ENCODE peak calls at places on chromosome 19, in five cellular contexts. One of them, this sample, is unnamed. For H3K36me3, the result is how much of the 10 kb centered on the place peaks cover.

GRCh38 chr19:48308695-48309586 is 16.4 kb upstream of the EMP3 start:
- DNase-seq in CD8-positive, alpha-beta memory T cell: no peak
- DNase-seq in heart left ventricle: no peak
- DNase-seq in psoas muscle: no peak
- DNase-seq in neuronal stem cell: no peak
- DNase-seq in this sample: no peak

GRCh38 chr19:29833614-29834261 is 21.9 kb downstream of the CCNE1 start:
- DNase-seq in CD8-positive, alpha-beta memory T cell: no peak
- DNase-seq in heart left ventricle: no peak
- DNase-seq in psoas muscle: peak
- DNase-seq in neuronal stem cell: no peak
- DNase-seq in this sample: no peak

GRCh38 chr19:708154-709141 is at the start of gene PALM:
- DNase-seq in CD8-positive, alpha-beta memory T cell: no peak
- DNase-seq in heart left ventricle: no peak
- DNase-seq in psoas muscle: no peak
- DNase-seq in neuronal stem cell: peak
- DNase-seq in this sample: no peak

GRCh38 chr19:2997720-2998119 is 20.4 kb downstream of the TLE6 start:
- DNase-seq in CD8-positive, alpha-beta memory T cell: no peak
- DNase-seq in heart left ventricle: no peak
- DNase-seq in psoas muscle: no peak
- DNase-seq in neuronal stem cell: no peak
- DNase-seq in this sample: no peak

GRCh38 chr19:23790641-23791488 is 32.2 kb upstream of the ZNF681 start:
- DNase-seq in CD8-positive, alpha-beta memory T cell: no peak
- DNase-seq in heart left ventricle: no peak
- DNase-seq in psoas muscle: no peak
- DNase-seq in neuronal stem cell: no peak
- DNase-seq in this sample: no peak

GRCh38 chr19:40791349-40791748 is 7.6 kb upstream of the EGLN2 start:
- DNase-seq in CD8-positive, alpha-beta memory T cell: no peak
- DNase-seq in heart left ventricle: no peak
- DNase-seq in psoas muscle: no peak
- DNase-seq in neuronal stem cell: no peak
- DNase-seq in this sample: no peak

GRCh38 chr19:31110331-31110730 is 238.9 kb downstream of the TSHZ3 start:
- DNase-seq in CD8-positive, alpha-beta memory T cell: no peak
- DNase-seq in heart left ventricle: no peak
- DNase-seq in psoas muscle: no peak
- DNase-seq in neuronal stem cell: no peak
- DNase-seq in this sample: peak

GRCh38 chr19:14871619-14872230 is 14.2 kb downstream of the OR7A17 start:
- DNase-seq in CD8-positive, alpha-beta memory T cell: no peak
- DNase-seq in heart left ventricle: no peak
- DNase-seq in psoas muscle: no peak
- DNase-seq in neuronal stem cell: no peak
- DNase-seq in this sample: no peak

GRCh38 chr19:8575467-8575997 is 1.7 kb downstream of the MYO1F start:
- DNase-seq in CD8-positive, alpha-beta memory T cell: peak
- DNase-seq in heart left ventricle: no peak
- DNase-seq in psoas muscle: no peak
- DNase-seq in neuronal stem cell: no peak
- DNase-seq in this sample: peak

GRCh38 chr19:10417598-10418280 is 2.6 kb upstream of the PDE4A start:
- DNase-seq in CD8-positive, alpha-beta memory T cell: no peak
- DNase-seq in heart left ventricle: no peak
- DNase-seq in psoas muscle: no peak
- DNase-seq in neuronal stem cell: no peak
- DNase-seq in this sample: no peak

GRCh38 chr19:38376576-38376975 is 2.2 kb downstream of the PSMD8 start:
- DNase-seq in CD8-positive, alpha-beta memory T cell: no peak
- DNase-seq in heart left ventricle: no peak
- DNase-seq in psoas muscle: peak
- DNase-seq in neuronal stem cell: no peak
- DNase-seq in this sample: no peak

GRCh38 chr19:10919352-10920287 is 8.8 kb downstream of the YIPF2 start:
- DNase-seq in CD8-positive, alpha-beta memory T cell: no peak
- DNase-seq in heart left ventricle: no peak
- DNase-seq in psoas muscle: no peak
- DNase-seq in neuronal stem cell: no peak
- DNase-seq in this sample: no peak

GRCh38 chr19:3053780-3054179 is 8.5 kb downstream of the TLE5 start:
- DNase-seq in CD8-positive, alpha-beta memory T cell: no peak
- DNase-seq in heart left ventricle: no peak
- DNase-seq in psoas muscle: no peak
- DNase-seq in neuronal stem cell: no peak
- DNase-seq in this sample: no peak

GRCh38 chr19:29660835-29661234 is 4.4 kb upstream of the PLEKHF1 start:
- DNase-seq in CD8-positive, alpha-beta memory T cell: no peak
- DNase-seq in heart left ventricle: no peak
- DNase-seq in psoas muscle: no peak
- DNase-seq in neuronal stem cell: no peak
- DNase-seq in this sample: no peak

GRCh38 chr19:38867176-38867780 is 10.8 kb downstream of the RINL start:
- DNase-seq in CD8-positive, alpha-beta memory T cell: no peak
- DNase-seq in heart left ventricle: no peak
- DNase-seq in psoas muscle: no peak
- DNase-seq in neuronal stem cell: no peak
- DNase-seq in this sample: no peak

GRCh38 chr19:33406521-33407139 is 33.1 kb downstream of the CEBPG start:
- DNase-seq in CD8-positive, alpha-beta memory T cell: peak
- DNase-seq in heart left ventricle: peak
- DNase-seq in psoas muscle: peak
- DNase-seq in neuronal stem cell: peak
- DNase-seq in this sample: peak

GRCh38 chr19:23101241-23101640 is 15.6 kb upstream of the ZNF730 start:
- DNase-seq in CD8-positive, alpha-beta memory T cell: no peak
- DNase-seq in heart left ventricle: no peak
- DNase-seq in psoas muscle: no peak
- DNase-seq in neuronal stem cell: no peak
- DNase-seq in this sample: no peak

GRCh38 chr19:2537544-2537943 is 61.6 kb downstream of the GADD45B start:
- DNase-seq in CD8-positive, alpha-beta memory T cell: no peak
- DNase-seq in heart left ventricle: no peak
- DNase-seq in psoas muscle: peak
- DNase-seq in neuronal stem cell: no peak
- DNase-seq in this sample: no peak

GRCh38 chr19:49856574-49857021 is 5.6 kb downstream of the PTOV1 start:
- DNase-seq in CD8-positive, alpha-beta memory T cell: no peak
- DNase-seq in heart left ventricle: no peak
- DNase-seq in psoas muscle: peak
- DNase-seq in neuronal stem cell: no peak
- DNase-seq in this sample: no peak
- H3K36me3 ChIP-seq in CD8-positive, alpha-beta memory T cell: under half
- H3K36me3 ChIP-seq in heart left ventricle: half or more
- H3K36me3 ChIP-seq in psoas muscle: under half
- H3K36me3 ChIP-seq in neuronal stem cell: half or more
- H3K36me3 ChIP-seq in this sample: half or more

GRCh38 chr19:18671303-18672043 is 12.0 kb upstream of the CRTC1 start:
- DNase-seq in CD8-positive, alpha-beta memory T cell: no peak
- DNase-seq in heart left ventricle: no peak
- DNase-seq in psoas muscle: no peak
- DNase-seq in neuronal stem cell: no peak
- DNase-seq in this sample: no peak

GRCh38 chr19:18670313-18670712 is 13.2 kb upstream of the CRTC1 start:
- DNase-seq in CD8-positive, alpha-beta memory T cell: no peak
- DNase-seq in heart left ventricle: no peak
- DNase-seq in psoas muscle: no peak
- DNase-seq in neuronal stem cell: no peak
- DNase-seq in this sample: no peak

GRCh38 chr19:18674616-18675015 is 8.9 kb upstream of the CRTC1 start:
- DNase-seq in CD8-positive, alpha-beta memory T cell: no peak
- DNase-seq in heart left ventricle: peak
- DNase-seq in psoas muscle: peak
- DNase-seq in neuronal stem cell: no peak
- DNase-seq in this sample: no peak

GRCh38 chr19:18672044-18672451 is 11.4 kb upstream of the CRTC1 start:
- DNase-seq in CD8-positive, alpha-beta memory T cell: no peak
- DNase-seq in heart left ventricle: no peak
- DNase-seq in psoas muscle: peak
- DNase-seq in neuronal stem cell: no peak
- DNase-seq in this sample: no peak

GRCh38 chr19:18672606-18673337 is 10.7 kb upstream of the CRTC1 start:
- DNase-seq in CD8-positive, alpha-beta memory T cell: no peak
- DNase-seq in heart left ventricle: no peak
- DNase-seq in psoas muscle: peak
- DNase-seq in neuronal stem cell: no peak
- DNase-seq in this sample: no peak
- H3K27ac ChIP-seq in CD8-positive, alpha-beta memory T cell: no peak
- H3K27ac ChIP-seq in heart left ventricle: no peak
- H3K27ac ChIP-seq in psoas muscle: peak
- H3K27ac ChIP-seq in neuronal stem cell: no peak
- H3K27ac ChIP-seq in this sample: no peak

DNA sequence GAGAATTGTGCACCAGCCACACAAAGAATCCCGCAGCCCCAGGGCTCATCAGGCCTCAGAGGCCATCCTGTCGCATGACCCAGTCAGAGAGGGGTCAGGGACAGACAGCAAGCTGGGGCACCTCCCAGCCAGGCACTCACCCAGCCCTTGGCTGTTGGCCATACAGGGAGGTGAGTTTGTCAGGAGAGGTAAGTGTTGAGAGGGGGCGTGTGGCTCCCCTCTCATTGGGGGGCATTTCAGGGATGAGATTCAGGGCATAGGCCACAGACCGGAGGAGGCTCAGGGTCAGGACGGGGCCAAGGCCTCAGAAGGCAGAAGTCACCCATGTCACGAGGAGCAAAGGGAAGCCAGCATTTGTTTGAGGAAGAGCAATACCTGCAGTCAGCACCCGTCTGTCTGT is 37.1 kb downstream of the MYO9B start:
- DNase-seq in CD8-positive, alpha-beta memory T cell: no peak
- DNase-seq in heart left ventricle: no peak
- DNase-seq in psoas muscle: no peak
- DNase-seq in neuronal stem cell: no peak
- DNase-seq in this sample: no peak
- H3K36me3 ChIP-seq in CD8-positive, alpha-beta memory T cell: under half
- H3K36me3 ChIP-seq in heart left ventricle: under half
- H3K36me3 ChIP-seq in psoas muscle: under half
- H3K36me3 ChIP-seq in neuronal stem cell: under half
- H3K36me3 ChIP-seq in this sample: half or more

GRCh38 chr19:41944336-41944735 is 14.8 kb downstream of the RABAC1 start:
- DNase-seq in CD8-positive, alpha-beta memory T cell: no peak
- DNase-seq in heart left ventricle: no peak
- DNase-seq in psoas muscle: no peak
- DNase-seq in neuronal stem cell: no peak
- DNase-seq in this sample: no peak

GRCh38 chr19:41937976-41938375 is 9.7 kb upstream of the ERFL start:
- DNase-seq in CD8-positive, alpha-beta memory T cell: no peak
- DNase-seq in heart left ventricle: no peak
- DNase-seq in psoas muscle: no peak
- DNase-seq in neuronal stem cell: no peak
- DNase-seq in this sample: no peak

GRCh38 chr19:41939861-41940442 is 11.7 kb upstream of the ERFL start:
- DNase-seq in CD8-positive, alpha-beta memory T cell: no peak
- DNase-seq in heart left ventricle: no peak
- DNase-seq in psoas muscle: no peak
- DNase-seq in neuronal stem cell: no peak
- DNase-seq in this sample: no peak

GRCh38 chr19:41940443-41941409 is 12.5 kb upstream of the ERFL start:
- DNase-seq in CD8-positive, alpha-beta memory T cell: no peak
- DNase-seq in heart left ventricle: no peak
- DNase-seq in psoas muscle: no peak
- DNase-seq in neuronal stem cell: no peak
- DNase-seq in this sample: no peak

DNA sequence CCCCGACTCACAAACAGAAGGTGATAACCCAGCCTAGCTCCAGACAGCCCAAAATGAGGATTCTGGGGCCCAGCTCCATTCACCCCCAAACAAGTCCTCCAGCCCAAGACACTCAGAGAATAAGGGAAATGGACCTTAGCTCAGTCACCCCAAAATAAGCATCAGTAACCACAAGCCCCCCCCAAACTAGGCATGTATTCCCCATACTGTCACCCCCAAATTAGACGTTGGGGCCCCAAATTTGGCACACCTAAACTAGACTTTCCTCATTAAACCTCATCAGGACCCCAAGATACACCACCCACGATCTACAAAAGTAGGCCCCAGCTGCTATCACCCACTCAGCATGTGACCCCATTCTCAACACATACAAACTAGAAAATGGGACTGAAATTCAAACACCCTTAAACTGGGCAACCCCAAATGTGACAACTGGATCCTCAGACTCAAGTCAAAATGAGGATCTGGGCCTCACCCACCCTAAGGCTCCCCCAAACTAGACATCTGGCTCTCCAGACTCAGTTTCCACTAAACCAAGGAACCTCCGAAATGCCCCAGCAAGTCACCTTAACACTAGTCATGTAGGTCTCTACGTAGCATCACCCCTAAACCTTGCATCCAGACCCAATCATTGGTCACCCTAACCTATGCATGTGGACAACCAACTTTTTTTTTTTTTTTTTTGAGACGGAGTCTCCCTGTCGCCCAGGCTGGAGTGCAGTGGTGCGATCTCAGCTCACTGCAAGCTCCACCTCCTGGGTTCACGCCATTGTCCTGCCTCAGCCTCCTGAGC is 13.4 kb upstream of the ERFL start:
- DNase-seq in CD8-positive, alpha-beta memory T cell: no peak
- DNase-seq in heart left ventricle: no peak
- DNase-seq in psoas muscle: no peak
- DNase-seq in neuronal stem cell: no peak
- DNase-seq in this sample: no peak
- H3K27ac ChIP-seq in CD8-positive, alpha-beta memory T cell: no peak
- H3K27ac ChIP-seq in heart left ventricle: no peak
- H3K27ac ChIP-seq in psoas muscle: no peak
- H3K27ac ChIP-seq in neuronal stem cell: no peak
- H3K27ac ChIP-seq in this sample: no peak

GRCh38 chr19:34430738-34431625 is 2.8 kb downstream of the UBA2 start:
- DNase-seq in CD8-positive, alpha-beta memory T cell: no peak
- DNase-seq in heart left ventricle: no peak
- DNase-seq in psoas muscle: no peak
- DNase-seq in neuronal stem cell: peak
- DNase-seq in this sample: peak
- H3K36me3 ChIP-seq in CD8-positive, alpha-beta memory T cell: under half
- H3K36me3 ChIP-seq in heart left ventricle: under half
- H3K36me3 ChIP-seq in psoas muscle: under half
- H3K36me3 ChIP-seq in neuronal stem cell: under half
- H3K36me3 ChIP-seq in this sample: half or more

This sample was measured in SJSA1.